ENCODE peak calls at places on chromosomes 7 and 10, in seven cellular contexts. F is HCT116, C is SK-N-SH, Y is GM12878, S is HepG2, L is H1, E is K562. R is an unnamed sample.
A peak's percentile ranks its signal among the peaks of the same experiment; 100 is the strongest.

GRCh38 chr7:25117226-25118047 is 7.6 kb downstream of the CYCS start:
- DNase-seq in F (no peak), Y (peak; percentile 91), E (peak; percentile 16), C (no peak), L (no peak), S (peak; percentile 39), R (no peak)

GRCh38 chr10:121069061-121069850 is 218.1 kb downstream of the WDR11 start:
- DNase-seq in Y (peak; percentile 7), L (no peak), S (no peak), F (peak; percentile 32), C (no peak), E (no peak), R (no peak)

GRCh38 chr7:135943266-135943889 is 33.8 kb downstream of the MTPN start:
- DNase-seq in F (no peak), L (no peak), Y (no peak), E (no peak), S (no peak), C (no peak), R (no peak)

GRCh38 chr10:125263551-125263950 is 103.2 kb upstream of the CTBP2 start:
- DNase-seq in L (no peak), S (peak; percentile 5), Y (no peak), C (no peak), E (no peak), F (peak; percentile 85), R (peak; percentile 74)

GRCh38 chr10:129941199-129942018 is 22.7 kb downstream of the EBF3 start:
- DNase-seq in S (no peak), Y (no peak), C (no peak), E (no peak), L (no peak), F (no peak), R (no peak)

GRCh38 chr7:1961776-1962276 is 270.9 kb downstream of the MAD1L1 start:
- DNase-seq in F (peak; percentile 49), E (no peak), S (no peak), Y (peak; percentile 64), L (no peak), C (no peak), R (no peak)

GRCh38 chr7:65798111-65799075 is 74.5 kb upstream of the VKORC1L1 start:
- DNase-seq in Y (peak; percentile 67), L (no peak), F (no peak), S (no peak), E (no peak), C (no peak), R (no peak)

GRCh38 chr7:128410092-128410665 is 397 bp upstream of the IMPDH1 start:
- DNase-seq in E (peak; percentile 69), F (peak; percentile 48), C (peak; percentile 81), L (no peak), S (no peak), Y (no peak), R (peak; percentile 80)

GRCh38 chr10:32210306-32211045 is 136.5 kb downstream of the EPC1 start:
- DNase-seq in E (peak; percentile 20), L (peak; percentile 66), Y (no peak), C (peak; percentile 58), F (peak; percentile 74), S (peak; percentile 65), R (peak; percentile 17)

GRCh38 chr7:91293840-91294239 is 29.6 kb downstream of the FZD1 start:
- DNase-seq in F (no peak), S (no peak), L (no peak), E (no peak), Y (no peak), C (no peak), R (no peak)

GRCh38 chr10:89283174-89283987 is 18.5 kb upstream of the IFIT2 start:
- DNase-seq in S (no peak), L (no peak), E (no peak), Y (no peak), F (no peak), C (peak; percentile 26), R (no peak)

GRCh38 chr7:131424219-131424822 is 96.6 kb downstream of the MKLN1 start:
- DNase-seq in S (peak; percentile 9), Y (peak; percentile 4), F (peak; percentile 12), C (peak; percentile 52), E (no peak), L (no peak), R (no peak)

GRCh38 chr7:6448943-6449543 is 1.3 kb upstream of the DAGLB start:
- DNase-seq in L (no peak), C (no peak), S (peak; percentile 43), Y (no peak), F (no peak), E (no peak), R (no peak)
- TF ChIP-seq JUND in L (no peak), C (no peak), S (no peak), Y (no peak), F (no peak), E (no peak), R (no peak)

GRCh38 chr7:117017017-117017451 is 63.7 kb downstream of the ST7 start:
- DNase-seq in L (no peak), C (no peak), S (no peak), Y (no peak), F (no peak), E (peak; percentile 41), R (no peak)

GRCh38 chr7:117012284-117013174 is 59.2 kb downstream of the ST7 start:
- DNase-seq in L (no peak), F (peak; percentile 16), C (peak; percentile 48), E (no peak), Y (peak; percentile 46), S (peak; percentile 22), R (no peak)

GRCh38 chr7:117014673-117015133 is 61.4 kb downstream of the ST7 start:
- DNase-seq in C (peak; percentile 66), L (no peak), Y (no peak), S (no peak), E (peak; percentile 79), F (no peak), R (no peak)

GRCh38 chr7:117014099-117014656 is 60.9 kb downstream of the ST7 start:
- DNase-seq in Y (no peak), L (no peak), E (no peak), S (no peak), F (no peak), C (no peak), R (no peak)

DNA sequence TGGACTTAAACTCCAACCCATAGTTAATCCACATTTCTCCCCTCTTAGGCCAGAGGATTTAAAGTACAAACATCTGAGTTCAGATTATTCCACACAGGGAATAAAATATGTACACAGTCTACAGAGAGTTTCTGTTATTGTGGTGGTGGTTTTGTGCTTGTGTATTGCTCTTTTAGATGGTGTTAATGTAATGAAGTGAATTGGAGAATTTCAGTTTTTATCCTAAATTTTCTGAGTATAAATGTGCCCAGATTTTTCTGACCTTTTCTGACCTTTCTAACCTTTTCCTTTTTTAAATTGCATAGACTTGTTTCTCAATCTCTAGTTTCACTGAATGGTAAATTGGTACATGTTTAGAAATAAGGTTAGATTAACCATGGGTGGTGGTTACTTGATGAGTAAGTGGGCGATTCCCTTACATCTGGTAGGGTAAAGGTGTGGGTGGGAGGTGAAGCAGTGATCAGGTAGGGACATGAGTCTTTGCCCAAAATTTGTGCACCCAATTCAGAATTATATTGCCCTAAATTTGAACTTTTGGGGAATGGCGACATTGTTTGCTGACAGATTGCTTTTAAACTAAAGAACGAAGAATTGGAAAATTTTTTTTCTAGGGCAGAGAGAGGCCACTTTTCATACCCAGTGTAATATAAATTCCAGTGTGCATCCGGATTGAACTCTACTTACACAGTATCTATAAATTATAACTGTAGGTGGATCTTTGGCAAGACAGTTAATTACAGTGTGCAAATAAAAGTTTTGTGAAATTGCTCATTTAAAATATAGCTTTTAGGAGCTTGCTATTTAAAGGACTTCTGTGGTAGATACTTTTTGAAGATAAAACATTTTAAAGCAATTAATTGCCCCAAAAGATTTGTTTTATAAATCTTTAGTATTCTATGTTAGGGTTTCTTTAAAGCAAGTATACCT is 62.2 kb downstream of the ST7 start:
- DNase-seq in C (no peak), L (no peak), Y (no peak), F (no peak), E (no peak), S (no peak), R (no peak)
- TF ChIP-seq JUND in C (no peak), L (no peak), Y (no peak), F (no peak), E (no peak), S (no peak), R (no peak)

GRCh38 chr7:93148727-93149126 is 542 bp upstream of the SAMD9L start:
- DNase-seq in S (no peak), E (no peak), L (no peak), F (no peak), C (no peak), Y (no peak), R (no peak)

GRCh38 chr7:93146465-93147127 is 1.6 kb downstream of the SAMD9L start:
- DNase-seq in E (no peak), C (no peak), S (no peak), F (no peak), L (no peak), Y (no peak), R (no peak)

GRCh38 chr7:93148135-93148534 is at the start of gene SAMD9L:
- DNase-seq in Y (no peak), S (no peak), F (no peak), L (no peak), C (no peak), E (no peak), R (no peak)

GRCh38 chr7:93146036-93146435 is 2.1 kb downstream of the SAMD9L start:
- DNase-seq in C (no peak), L (no peak), F (no peak), S (no peak), E (no peak), Y (no peak), R (no peak)

DNA sequence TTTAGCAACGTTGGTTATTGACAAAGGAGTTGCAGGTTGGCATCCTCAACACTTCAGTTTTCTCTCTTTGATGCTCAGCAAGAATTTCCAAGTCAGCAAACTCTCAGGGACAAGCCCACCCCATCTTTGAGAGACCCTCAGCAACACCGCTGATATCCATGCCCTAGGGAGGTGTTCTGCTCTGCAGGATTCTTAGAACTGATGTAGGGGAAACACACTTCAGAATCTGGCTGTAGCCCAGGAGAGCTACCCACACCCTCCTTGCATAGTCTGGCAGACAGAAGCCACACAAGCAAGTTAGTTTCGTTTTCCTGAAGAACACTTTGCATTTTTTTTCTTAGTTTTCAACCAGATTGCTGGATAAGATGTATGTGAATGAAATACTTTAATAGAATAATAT is 827 bp downstream of the SAMD9L start:
- DNase-seq in L (no peak), C (no peak), E (no peak), Y (peak; percentile 51), F (no peak), S (no peak), R (no peak)
- TF ChIP-seq JUND in L (no peak), C (no peak), E (no peak), Y (no peak), F (no peak), S (no peak), R (no peak)

DNA sequence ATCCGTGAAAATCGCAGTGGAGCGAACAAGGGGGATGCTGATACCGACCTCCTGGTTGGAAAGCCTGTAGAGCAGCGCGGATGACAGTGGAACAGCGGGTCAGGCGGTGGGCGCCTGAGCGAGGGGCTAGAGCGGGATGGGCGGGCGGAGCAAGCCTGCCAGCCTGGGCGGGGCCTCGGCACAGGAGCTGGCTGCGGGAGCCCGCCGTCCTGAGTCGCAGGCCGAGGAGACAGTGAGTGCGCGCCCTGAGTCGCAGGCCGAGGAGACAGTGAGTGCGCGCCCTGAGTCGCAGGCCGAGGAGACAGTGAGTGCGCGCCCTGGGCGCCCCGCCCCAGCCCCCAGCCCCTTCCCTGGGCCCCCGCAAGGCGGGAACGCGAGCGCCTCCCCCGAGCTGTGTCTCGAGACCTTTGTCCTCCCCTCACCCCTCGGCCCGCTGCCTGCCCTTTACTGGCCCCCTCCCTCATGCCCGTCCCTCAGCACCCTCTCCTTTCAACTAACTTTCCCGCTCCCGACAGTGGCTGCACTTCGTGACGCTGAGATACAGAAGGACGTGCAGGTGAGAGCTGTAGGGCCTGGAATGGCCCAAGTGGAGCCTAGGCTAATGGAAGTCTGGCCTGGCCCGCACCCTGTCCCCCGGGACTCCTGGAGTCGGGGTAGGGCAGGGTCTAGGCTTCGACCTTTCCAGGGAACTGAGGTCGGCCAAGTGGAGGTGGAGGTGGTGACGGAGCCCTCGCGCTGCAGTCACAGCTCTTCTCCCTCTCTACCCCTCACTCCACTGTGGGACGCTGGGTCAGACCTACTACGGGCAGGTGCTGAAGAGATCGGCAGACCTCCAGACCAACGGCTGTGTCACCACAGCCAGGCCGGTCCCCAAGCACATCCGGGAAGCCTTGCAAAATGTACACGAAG is at the start of gene AS3MT:
- DNase-seq in E (no peak), S (peak; percentile 38), C (peak; percentile 92), L (peak; percentile 90), F (no peak), Y (no peak), R (peak; percentile 64)
- TF ChIP-seq JUND in E (no peak), S (no peak), C (no peak), L (no peak), F (no peak), Y (no peak), R (no peak)

R was measured in T47D.